ENCODE peak calls at places on chromosome 2, in six cellular contexts. One of them, this sample, is unnamed. For H3K36me3, the result is how much of the 10 kb centered on the place peaks cover.

GRCh38 chr2:161414385-161415040 is 1.6 kb upstream of the TBR1 start:
- DNase-seq in breast epithelium: no peak
- DNase-seq in PC-9: no peak
- DNase-seq in gastrocnemius medialis: no peak
- DNase-seq in thyroid gland: peak
- DNase-seq in PC-3: peak
- DNase-seq in this sample: no peak

GRCh38 chr2:61005736-61006135 is 11.8 kb upstream of the PEX13 start:
- DNase-seq in breast epithelium: no peak
- DNase-seq in PC-9: no peak
- DNase-seq in gastrocnemius medialis: no peak
- DNase-seq in thyroid gland: no peak
- DNase-seq in PC-3: no peak
- DNase-seq in this sample: no peak

GRCh38 chr2:68253211-68254068 is 1.1 kb upstream of the PPP3R1 start:
- DNase-seq in breast epithelium: no peak
- DNase-seq in PC-9: no peak
- DNase-seq in gastrocnemius medialis: no peak
- DNase-seq in thyroid gland: peak
- DNase-seq in PC-3: peak
- DNase-seq in this sample: peak

GRCh38 chr2:190460533-190460932 is 52.4 kb downstream of the MFSD6 start:
- DNase-seq in breast epithelium: no peak
- DNase-seq in PC-9: no peak
- DNase-seq in gastrocnemius medialis: no peak
- DNase-seq in thyroid gland: no peak
- DNase-seq in PC-3: no peak
- DNase-seq in this sample: no peak

GRCh38 chr2:39696072-39696471 is 30.4 kb downstream of the TMEM178A start:
- DNase-seq in breast epithelium: no peak
- DNase-seq in PC-9: peak
- DNase-seq in gastrocnemius medialis: peak
- DNase-seq in thyroid gland: no peak
- DNase-seq in PC-3: no peak
- DNase-seq in this sample: peak

GRCh38 chr2:161436411-161436810 is 20.3 kb downstream of the TBR1 start:
- DNase-seq in breast epithelium: no peak
- DNase-seq in PC-9: no peak
- DNase-seq in gastrocnemius medialis: no peak
- DNase-seq in thyroid gland: no peak
- DNase-seq in PC-3: peak
- DNase-seq in this sample: peak

GRCh38 chr2:181656450-181657261 is at the start of gene CERKL:
- DNase-seq in breast epithelium: no peak
- DNase-seq in PC-9: peak
- DNase-seq in gastrocnemius medialis: no peak
- DNase-seq in thyroid gland: peak
- DNase-seq in PC-3: peak
- DNase-seq in this sample: peak

GRCh38 chr2:84302513-84303412 is 156.3 kb downstream of the SUCLG1 start:
- DNase-seq in breast epithelium: no peak
- DNase-seq in PC-9: no peak
- DNase-seq in gastrocnemius medialis: no peak
- DNase-seq in thyroid gland: peak
- DNase-seq in PC-3: peak
- DNase-seq in this sample: peak

GRCh38 chr2:158011055-158011771 is 90.5 kb upstream of the UPP2 start:
- DNase-seq in breast epithelium: no peak
- DNase-seq in PC-9: peak
- DNase-seq in gastrocnemius medialis: no peak
- DNase-seq in thyroid gland: no peak
- DNase-seq in PC-3: peak
- DNase-seq in this sample: peak

GRCh38 chr2:45301307-45302010 is 292.2 kb upstream of the SIX2 start:
- DNase-seq in breast epithelium: no peak
- DNase-seq in PC-9: no peak
- DNase-seq in gastrocnemius medialis: no peak
- DNase-seq in thyroid gland: no peak
- DNase-seq in PC-3: no peak
- DNase-seq in this sample: no peak

GRCh38 chr2:69668598-69668997 is 25.1 kb upstream of the AAK1 start:
- DNase-seq in breast epithelium: no peak
- DNase-seq in PC-9: no peak
- DNase-seq in gastrocnemius medialis: no peak
- DNase-seq in thyroid gland: no peak
- DNase-seq in PC-3: peak
- DNase-seq in this sample: no peak

GRCh38 chr2:64062840-64063239 is 43.6 kb upstream of the VPS54 start:
- DNase-seq in breast epithelium: no peak
- DNase-seq in PC-9: peak
- DNase-seq in gastrocnemius medialis: no peak
- DNase-seq in thyroid gland: no peak
- DNase-seq in PC-3: peak
- DNase-seq in this sample: peak

GRCh38 chr2:172693037-172693436 is 42.6 kb upstream of the RAPGEF4 start:
- DNase-seq in breast epithelium: no peak
- DNase-seq in PC-9: peak
- DNase-seq in gastrocnemius medialis: peak
- DNase-seq in thyroid gland: no peak
- DNase-seq in PC-3: peak
- DNase-seq in this sample: peak

GRCh38 chr2:174245065-174245464 is 3.3 kb downstream of the OLA1 start:
- DNase-seq in breast epithelium: no peak
- DNase-seq in PC-9: peak
- DNase-seq in gastrocnemius medialis: no peak
- DNase-seq in thyroid gland: no peak
- DNase-seq in PC-3: no peak
- DNase-seq in this sample: no peak

GRCh38 chr2:45889053-45889452 is 237.6 kb downstream of the PRKCE start:
- DNase-seq in breast epithelium: no peak
- DNase-seq in PC-9: no peak
- DNase-seq in gastrocnemius medialis: peak
- DNase-seq in thyroid gland: no peak
- DNase-seq in PC-3: no peak
- DNase-seq in this sample: no peak

GRCh38 chr2:241268306-241268705 is 47.2 kb downstream of the HDLBP start:
- DNase-seq in breast epithelium: no peak
- DNase-seq in PC-9: no peak
- DNase-seq in gastrocnemius medialis: no peak
- DNase-seq in thyroid gland: no peak
- DNase-seq in PC-3: no peak
- DNase-seq in this sample: no peak

GRCh38 chr2:55144922-55145820 is 86.9 kb downstream of the CLHC1 start:
- DNase-seq in breast epithelium: no peak
- DNase-seq in PC-9: no peak
- DNase-seq in gastrocnemius medialis: no peak
- DNase-seq in thyroid gland: no peak
- DNase-seq in PC-3: no peak
- DNase-seq in this sample: no peak

GRCh38 chr2:237661799-237662328 is 34.5 kb downstream of the LRRFIP1 start:
- DNase-seq in breast epithelium: no peak
- DNase-seq in PC-9: no peak
- DNase-seq in gastrocnemius medialis: no peak
- DNase-seq in thyroid gland: no peak
- DNase-seq in PC-3: no peak
- DNase-seq in this sample: no peak

GRCh38 chr2:188303363-188304031 is 11.8 kb downstream of the GULP1 start:
- DNase-seq in breast epithelium: no peak
- DNase-seq in PC-9: peak
- DNase-seq in gastrocnemius medialis: no peak
- DNase-seq in thyroid gland: no peak
- DNase-seq in PC-3: peak
- DNase-seq in this sample: peak

GRCh38 chr2:227163445-227163997 is 484 bp downstream of the COL4A4 start:
- DNase-seq in breast epithelium: no peak
- DNase-seq in PC-9: no peak
- DNase-seq in gastrocnemius medialis: peak
- DNase-seq in thyroid gland: peak
- DNase-seq in PC-3: no peak
- DNase-seq in this sample: no peak

GRCh38 chr2:201793631-201794030 is 12.7 kb upstream of the CDK15 start:
- DNase-seq in breast epithelium: no peak
- DNase-seq in PC-9: no peak
- DNase-seq in gastrocnemius medialis: no peak
- DNase-seq in thyroid gland: no peak
- DNase-seq in PC-3: no peak
- DNase-seq in this sample: peak

GRCh38 chr2:172702451-172702850 is 33.2 kb upstream of the RAPGEF4 start:
- DNase-seq in breast epithelium: no peak
- DNase-seq in PC-9: no peak
- DNase-seq in gastrocnemius medialis: no peak
- DNase-seq in thyroid gland: no peak
- DNase-seq in PC-3: no peak
- DNase-seq in this sample: no peak

GRCh38 chr2:120480346-120480902 is 134.5 kb downstream of the INHBB start:
- DNase-seq in breast epithelium: no peak
- DNase-seq in PC-9: no peak
- DNase-seq in gastrocnemius medialis: no peak
- DNase-seq in thyroid gland: no peak
- DNase-seq in PC-3: no peak
- DNase-seq in this sample: no peak

GRCh38 chr2:42021490-42021889 is 26.3 kb upstream of the PKDCC start:
- DNase-seq in breast epithelium: no peak
- DNase-seq in PC-9: no peak
- DNase-seq in gastrocnemius medialis: peak
- DNase-seq in thyroid gland: no peak
- DNase-seq in PC-3: no peak
- DNase-seq in this sample: no peak

GRCh38 chr2:85468704-85469349 is 50.3 kb downstream of the SH2D6 start:
- DNase-seq in breast epithelium: no peak
- DNase-seq in PC-9: peak
- DNase-seq in gastrocnemius medialis: no peak
- DNase-seq in thyroid gland: no peak
- DNase-seq in PC-3: peak
- DNase-seq in this sample: peak

GRCh38 chr2:138026116-138026855 is 62.0 kb downstream of the HNMT start:
- DNase-seq in breast epithelium: no peak
- DNase-seq in PC-9: no peak
- DNase-seq in gastrocnemius medialis: no peak
- DNase-seq in thyroid gland: no peak
- DNase-seq in PC-3: no peak
- DNase-seq in this sample: no peak

GRCh38 chr2:138029238-138029637 is 65.0 kb downstream of the HNMT start:
- DNase-seq in breast epithelium: no peak
- DNase-seq in PC-9: no peak
- DNase-seq in gastrocnemius medialis: no peak
- DNase-seq in thyroid gland: no peak
- DNase-seq in PC-3: no peak
- DNase-seq in this sample: no peak

GRCh38 chr2:138032334-138032733 is 68.1 kb downstream of the HNMT start:
- DNase-seq in breast epithelium: no peak
- DNase-seq in PC-9: no peak
- DNase-seq in gastrocnemius medialis: no peak
- DNase-seq in thyroid gland: no peak
- DNase-seq in PC-3: no peak
- DNase-seq in this sample: no peak

GRCh38 chr2:138030459-138030858 is 66.2 kb downstream of the HNMT start:
- DNase-seq in breast epithelium: no peak
- DNase-seq in PC-9: no peak
- DNase-seq in gastrocnemius medialis: no peak
- DNase-seq in thyroid gland: no peak
- DNase-seq in PC-3: peak
- DNase-seq in this sample: peak

DNA sequence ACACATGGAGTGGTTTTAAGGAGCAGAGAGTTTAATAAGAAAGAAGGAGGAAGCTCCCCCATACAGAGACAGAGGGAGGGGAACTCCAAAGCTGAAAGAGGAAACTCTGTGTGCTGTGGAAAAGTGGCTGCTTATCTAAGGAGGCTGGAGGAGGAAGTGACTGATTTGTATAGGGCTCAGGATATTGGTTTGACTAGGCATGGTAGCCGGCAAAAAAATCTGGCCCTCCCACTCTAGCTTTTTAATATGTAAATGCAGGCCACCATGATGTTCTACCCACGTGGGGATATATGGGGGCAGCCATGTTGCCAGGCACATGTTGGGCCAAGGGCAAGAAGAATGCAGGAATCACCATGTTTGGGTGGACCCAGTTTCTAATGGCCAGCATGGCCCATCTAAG is 64.3 kb downstream of the HNMT start:
- DNase-seq in breast epithelium: no peak
- DNase-seq in PC-9: no peak
- DNase-seq in gastrocnemius medialis: no peak
- DNase-seq in thyroid gland: no peak
- DNase-seq in PC-3: no peak
- DNase-seq in this sample: no peak
- H3K4me3 ChIP-seq in breast epithelium: no peak
- H3K4me3 ChIP-seq in PC-9: no peak
- H3K4me3 ChIP-seq in gastrocnemius medialis: no peak
- H3K4me3 ChIP-seq in thyroid gland: no peak
- H3K4me3 ChIP-seq in PC-3: no peak
- H3K4me3 ChIP-seq in this sample: no peak

GRCh38 chr2:20317690-20318089 is 33.0 kb downstream of the PUM2 start:
- DNase-seq in breast epithelium: no peak
- DNase-seq in PC-9: no peak
- DNase-seq in gastrocnemius medialis: no peak
- DNase-seq in thyroid gland: no peak
- DNase-seq in PC-3: no peak
- DNase-seq in this sample: no peak

GRCh38 chr2:20309001-20309400 is 41.6 kb downstream of the PUM2 start:
- DNase-seq in breast epithelium: no peak
- DNase-seq in PC-9: no peak
- DNase-seq in gastrocnemius medialis: no peak
- DNase-seq in thyroid gland: no peak
- DNase-seq in PC-3: no peak
- DNase-seq in this sample: no peak

GRCh38 chr2:20317198-20317597 is 33.4 kb downstream of the PUM2 start:
- DNase-seq in breast epithelium: no peak
- DNase-seq in PC-9: no peak
- DNase-seq in gastrocnemius medialis: no peak
- DNase-seq in thyroid gland: no peak
- DNase-seq in PC-3: no peak
- DNase-seq in this sample: no peak

GRCh38 chr2:20314562-20315521 is 35.8 kb downstream of the PUM2 start:
- DNase-seq in breast epithelium: no peak
- DNase-seq in PC-9: no peak
- DNase-seq in gastrocnemius medialis: no peak
- DNase-seq in thyroid gland: no peak
- DNase-seq in PC-3: peak
- DNase-seq in this sample: peak

GRCh38 chr2:20313659-20314058 is 37.0 kb downstream of the PUM2 start:
- DNase-seq in breast epithelium: no peak
- DNase-seq in PC-9: no peak
- DNase-seq in gastrocnemius medialis: no peak
- DNase-seq in thyroid gland: no peak
- DNase-seq in PC-3: no peak
- DNase-seq in this sample: peak
- H3K36me3 ChIP-seq in breast epithelium: under half
- H3K36me3 ChIP-seq in PC-9: half or more
- H3K36me3 ChIP-seq in gastrocnemius medialis: under half
- H3K36me3 ChIP-seq in thyroid gland: under half
- H3K36me3 ChIP-seq in PC-3: half or more
- H3K36me3 ChIP-seq in this sample: under half

GRCh38 chr2:36322108-36322507 is 33.5 kb upstream of the CRIM1 start:
- DNase-seq in breast epithelium: no peak
- DNase-seq in PC-9: no peak
- DNase-seq in gastrocnemius medialis: no peak
- DNase-seq in thyroid gland: no peak
- DNase-seq in PC-3: peak
- DNase-seq in this sample: peak
- TF ChIP-seq CTCF in breast epithelium: no peak
- TF ChIP-seq CTCF in PC-9: no peak
- TF ChIP-seq CTCF in gastrocnemius medialis: no peak
- TF ChIP-seq CTCF in thyroid gland: peak
- TF ChIP-seq CTCF in PC-3: peak
- TF ChIP-seq CTCF in this sample: peak

GRCh38 chr2:204264746-204265145 is 280.5 kb upstream of the PARD3B start:
- DNase-seq in breast epithelium: no peak
- DNase-seq in PC-9: no peak
- DNase-seq in gastrocnemius medialis: no peak
- DNase-seq in thyroid gland: no peak
- DNase-seq in PC-3: no peak
- DNase-seq in this sample: no peak
- H3K4me3 ChIP-seq in breast epithelium: no peak
- H3K4me3 ChIP-seq in PC-9: no peak
- H3K4me3 ChIP-seq in gastrocnemius medialis: no peak
- H3K4me3 ChIP-seq in thyroid gland: no peak
- H3K4me3 ChIP-seq in PC-3: no peak
- H3K4me3 ChIP-seq in this sample: no peak

This sample was measured in bronchial epithelial cell.